ENCODE peak calls at places on chromosomes 13 and 19, in nine cellular contexts. I is neural progenitor cell, S is heart left ventricle, O is Peyer's patch, C is heart right ventricle, K is cardiac muscle cell, P is gastrocnemius medialis, A is stomach, R is ascending aorta. D is an unnamed sample. For H3K27me3, the result is how much of the 10 kb centered on the place peaks cover.

GRCh38 chr19:46726551-46726950 is 9.6 kb upstream of the PRKD2 start:
- DNase-seq in I (no peak), S (peak), O (no peak), C (no peak), K (no peak), P (no peak), A (no peak), R (no peak), D (no peak)

GRCh38 chr13:31947506-31947905 is 84.1 kb upstream of the FRY start:
- DNase-seq in I (no peak), S (no peak), O (no peak), C (no peak), K (no peak), P (no peak), A (no peak), R (no peak), D (no peak)

GRCh38 chr19:58227964-58228583 is 640 bp upstream of the ZNF544 start:
- DNase-seq in I (peak), S (no peak), O (no peak), C (no peak), K (no peak), P (no peak), A (no peak), R (no peak), D (no peak)

GRCh38 chr13:23845309-23845708 is 43.9 kb downstream of the MIPEP start:
- DNase-seq in I (no peak), S (no peak), O (no peak), C (no peak), K (no peak), P (no peak), A (no peak), R (no peak), D (no peak)

GRCh38 chr13:32720026-32720425 is 133.8 kb downstream of the PDS5B start:
- DNase-seq in I (no peak), S (no peak), O (no peak), C (no peak), K (peak), P (no peak), A (no peak), R (no peak), D (no peak)

GRCh38 chr19:16268676-16269319 is 55.8 kb upstream of the KLF2 start:
- DNase-seq in I (no peak), S (no peak), O (no peak), C (no peak), K (no peak), P (no peak), A (no peak), R (no peak), D (no peak)

GRCh38 chr13:41603917-41604316 is 146.6 kb downstream of the RGCC start:
- DNase-seq in I (no peak), S (no peak), O (no peak), C (no peak), K (peak), P (peak), A (no peak), R (no peak), D (peak)

GRCh38 chr19:9584073-9584833 is at the start of gene ZNF121:
- DNase-seq in I (peak), S (peak), O (peak), C (peak), K (peak), P (peak), A (peak), R (peak), D (peak)

GRCh38 chr19:23795462-23795861 is 36.8 kb upstream of the ZNF681 start:
- DNase-seq in I (no peak), S (no peak), O (no peak), C (no peak), K (no peak), P (no peak), A (no peak), R (no peak), D (no peak)

GRCh38 chr13:50116430-50116973 is 101.3 kb downstream of the KCNRG start:
- DNase-seq in I (no peak), S (no peak), O (no peak), C (no peak), K (no peak), P (no peak), A (no peak), R (no peak), D (no peak)

GRCh38 chr19:39363909-39364457 is 21.8 kb downstream of the SAMD4B start:
- DNase-seq in I (no peak), S (no peak), O (no peak), C (peak), K (peak), P (no peak), A (no peak), R (no peak), D (no peak)

GRCh38 chr19:17948967-17949930 is 16.4 kb downstream of the CCDC124 start:
- DNase-seq in I (peak), S (no peak), O (no peak), C (no peak), K (no peak), P (no peak), A (no peak), R (no peak), D (no peak)

GRCh38 chr19:55373993-55374757 is 2.5 kb upstream of the TMEM190 start:
- DNase-seq in I (peak), S (no peak), O (no peak), C (no peak), K (peak), P (no peak), A (no peak), R (no peak), D (no peak)

GRCh38 chr13:22505489-22505888 is 675.3 kb upstream of the SGCG start:
- DNase-seq in I (no peak), S (no peak), O (no peak), C (no peak), K (peak), P (no peak), A (no peak), R (no peak), D (no peak)

GRCh38 chr19:55632463-55632834 is 8.1 kb upstream of the ZNF784 start:
- DNase-seq in I (peak), S (peak), O (peak), C (peak), K (peak), P (peak), A (peak), R (peak), D (peak)

GRCh38 chr13:110869805-110870706 is 44.8 kb downstream of the ANKRD10 start:
- DNase-seq in I (peak), S (peak), O (peak), C (peak), K (peak), P (peak), A (peak), R (peak), D (peak)

GRCh38 chr19:27657271-27658051 is 1555.5 kb downstream of the UQCRFS1 start:
- DNase-seq in I (no peak), S (no peak), O (no peak), C (no peak), K (no peak), P (no peak), A (peak), R (no peak), D (no peak)

GRCh38 chr13:41054212-41054877 is 7.0 kb upstream of the WBP4 start:
- DNase-seq in I (peak), S (no peak), O (no peak), C (no peak), K (peak), P (no peak), A (no peak), R (no peak), D (peak)

GRCh38 chr19:31127132-31127967 is 221.9 kb downstream of the TSHZ3 start:
- DNase-seq in I (no peak), S (no peak), O (no peak), C (no peak), K (peak), P (no peak), A (no peak), R (no peak), D (peak)

GRCh38 chr19:41926861-41927809 is 1.1 kb downstream of the ERFL start:
- DNase-seq in I (no peak), S (no peak), O (no peak), C (no peak), K (no peak), P (no peak), A (no peak), R (no peak), D (no peak)

GRCh38 chr19:43651758-43652545 is 12.3 kb upstream of the CADM4 start:
- DNase-seq in I (peak), S (no peak), O (peak), C (peak), K (peak), P (peak), A (peak), R (no peak), D (peak)

GRCh38 chr19:15769586-15769985 is 17.9 kb upstream of the OR10H5 start:
- DNase-seq in I (no peak), S (no peak), O (no peak), C (no peak), K (no peak), P (no peak), A (no peak), R (no peak), D (no peak)

GRCh38 chr13:33181264-33181663 is 104.3 kb downstream of the STARD13 start:
- DNase-seq in I (no peak), S (no peak), O (no peak), C (no peak), K (no peak), P (no peak), A (no peak), R (no peak), D (no peak)

GRCh38 chr19:48174445-48175030 is 4.1 kb downstream of the ZSWIM9 start:
- DNase-seq in I (no peak), S (no peak), O (no peak), C (no peak), K (no peak), P (no peak), A (no peak), R (no peak), D (no peak)

GRCh38 chr13:75256922-75257321 is 225.0 kb downstream of the TBC1D4 start:
- DNase-seq in I (no peak), S (no peak), O (no peak), C (no peak), K (no peak), P (no peak), A (no peak), R (no peak), D (peak)

GRCh38 chr19:33339016-33339749 is 34.3 kb upstream of the CEBPG start:
- DNase-seq in I (no peak), S (no peak), O (no peak), C (no peak), K (no peak), P (no peak), A (no peak), R (no peak), D (peak)

GRCh38 chr19:48872182-48872883 is at the start of gene PPP1R15A:
- DNase-seq in I (peak), S (peak), O (peak), C (peak), K (peak), P (peak), A (peak), R (peak), D (peak)

GRCh38 chr13:95411641-95412040 is 110.4 kb upstream of the ABCC4 start:
- DNase-seq in I (no peak), S (no peak), O (no peak), C (no peak), K (peak), P (no peak), A (no peak), R (no peak), D (peak)

GRCh38 chr13:113916330-113916815 is 52.5 kb upstream of the GAS6 start:
- DNase-seq in I (no peak), S (no peak), O (peak), C (no peak), K (peak), P (no peak), A (no peak), R (no peak), D (peak)

GRCh38 chr13:113297370-113297871 is 382 bp downstream of the LAMP1 start:
- DNase-seq in I (no peak), S (no peak), O (peak), C (no peak), K (no peak), P (no peak), A (no peak), R (no peak), D (no peak)

GRCh38 chr19:54507824-54508223 is 5.2 kb downstream of the LAIR2 start:
- DNase-seq in I (no peak), S (no peak), O (no peak), C (no peak), K (no peak), P (no peak), A (no peak), R (no peak), D (no peak)

GRCh38 chr19:15452111-15453047 is 2.6 kb upstream of the WIZ start:
- DNase-seq in I (peak), S (peak), O (peak), C (peak), K (peak), P (peak), A (peak), R (peak), D (peak)

GRCh38 chr13:46354143-46355087 is 32.6 kb downstream of the RUBCNL start:
- DNase-seq in I (no peak), S (no peak), O (no peak), C (no peak), K (peak), P (no peak), A (no peak), R (no peak), D (peak)

DNA sequence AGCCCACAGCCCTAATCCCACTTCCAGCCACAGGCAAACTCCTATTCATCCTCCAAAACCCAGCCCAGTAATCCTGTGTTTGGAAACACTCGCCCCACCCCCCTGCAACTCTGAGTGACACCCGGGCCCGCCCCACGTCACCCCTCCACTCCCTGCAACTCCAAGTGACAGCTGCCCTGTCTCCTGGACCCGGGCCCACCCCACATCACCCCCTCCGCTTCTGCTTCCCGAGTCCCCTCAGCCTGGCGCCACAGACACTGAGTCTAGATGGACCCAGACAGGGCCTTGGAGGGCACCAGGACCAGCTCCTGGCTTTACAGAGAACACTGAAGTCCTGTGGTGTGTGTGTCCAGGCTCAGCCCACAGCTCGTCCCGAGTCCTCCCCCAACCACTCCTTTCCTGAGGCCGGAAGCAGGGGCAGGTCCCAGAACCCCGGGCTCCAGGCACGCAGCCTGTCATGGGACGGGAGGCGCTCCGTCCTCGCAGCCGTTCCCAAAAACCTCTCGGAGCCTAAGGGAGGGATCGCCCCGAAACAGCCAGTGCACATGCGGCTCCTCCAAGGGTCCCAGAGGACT is 7.7 kb downstream of the REXO1 start:
- DNase-seq in I (peak), S (no peak), O (no peak), C (peak), K (peak), P (no peak), A (no peak), R (no peak), D (no peak)
- H3K27me3 ChIP-seq in I (under half), S (under half), O (under half), C (under half), K (under half), P (under half), A (under half), R (under half), D (under half)

DNA sequence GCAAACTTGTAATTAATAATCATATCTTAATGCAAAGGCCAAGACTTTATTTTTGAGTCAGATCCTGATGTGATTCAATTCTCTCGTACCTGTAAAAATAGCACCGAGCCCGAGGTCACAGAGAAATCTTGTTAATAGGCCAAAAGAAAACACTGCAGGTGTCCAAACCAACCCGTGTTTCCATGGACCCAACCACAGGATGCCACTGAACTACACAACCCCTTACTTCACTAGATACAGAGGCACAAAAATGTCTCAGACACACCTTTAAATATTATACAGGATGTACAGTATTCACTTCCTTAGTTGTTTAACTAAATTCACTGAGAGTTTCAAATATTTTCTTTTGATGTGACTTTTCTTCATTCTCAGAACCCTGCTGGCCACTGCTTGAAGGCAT is 530.9 kb downstream of the MYO16 start:
- DNase-seq in I (no peak), S (no peak), O (no peak), C (no peak), K (no peak), P (no peak), A (no peak), R (no peak), D (peak)
- H3K27ac ChIP-seq in I (no peak), S (no peak), O (no peak), C (no peak), K (no peak), P (no peak), A (no peak), R (no peak), D (peak)

DNA sequence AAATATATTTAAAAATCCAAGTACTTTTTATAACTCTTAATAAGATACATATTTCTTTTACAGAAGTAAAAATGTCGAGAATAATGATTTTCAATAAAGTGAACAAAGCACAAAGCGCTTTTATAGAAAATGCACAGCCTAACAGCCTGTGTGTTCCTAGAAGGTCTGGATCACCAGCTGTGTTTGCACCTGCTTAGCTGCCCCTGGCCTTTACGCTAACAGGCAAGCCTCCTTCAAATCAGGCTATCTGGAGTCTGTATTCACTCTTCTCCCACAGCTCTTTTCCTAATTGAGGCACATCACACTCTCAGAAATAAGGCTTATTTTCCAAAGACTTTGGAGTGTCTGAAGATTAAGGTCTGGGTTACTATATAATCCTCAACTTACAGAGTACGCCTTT is 183.1 kb downstream of the LHFPL6 start:
- DNase-seq in I (peak), S (no peak), O (no peak), C (no peak), K (no peak), P (no peak), A (no peak), R (no peak), D (no peak)
- TF ChIP-seq CTCF in I (no peak), S (no peak), O (no peak), C (no peak), K (no peak), P (no peak), A (no peak), R (no peak), D (no peak)

GRCh38 chr19:4586245-4586644 is 26.8 kb upstream of the SEMA6B start:
- DNase-seq in I (no peak), S (no peak), O (no peak), C (no peak), K (no peak), P (no peak), A (no peak), R (no peak), D (no peak)
- H3K27me3 ChIP-seq in I (under half), S (under half), O (under half), C (under half), K (under half), P (under half), A (half or more), R (under half), D (under half)

DNA sequence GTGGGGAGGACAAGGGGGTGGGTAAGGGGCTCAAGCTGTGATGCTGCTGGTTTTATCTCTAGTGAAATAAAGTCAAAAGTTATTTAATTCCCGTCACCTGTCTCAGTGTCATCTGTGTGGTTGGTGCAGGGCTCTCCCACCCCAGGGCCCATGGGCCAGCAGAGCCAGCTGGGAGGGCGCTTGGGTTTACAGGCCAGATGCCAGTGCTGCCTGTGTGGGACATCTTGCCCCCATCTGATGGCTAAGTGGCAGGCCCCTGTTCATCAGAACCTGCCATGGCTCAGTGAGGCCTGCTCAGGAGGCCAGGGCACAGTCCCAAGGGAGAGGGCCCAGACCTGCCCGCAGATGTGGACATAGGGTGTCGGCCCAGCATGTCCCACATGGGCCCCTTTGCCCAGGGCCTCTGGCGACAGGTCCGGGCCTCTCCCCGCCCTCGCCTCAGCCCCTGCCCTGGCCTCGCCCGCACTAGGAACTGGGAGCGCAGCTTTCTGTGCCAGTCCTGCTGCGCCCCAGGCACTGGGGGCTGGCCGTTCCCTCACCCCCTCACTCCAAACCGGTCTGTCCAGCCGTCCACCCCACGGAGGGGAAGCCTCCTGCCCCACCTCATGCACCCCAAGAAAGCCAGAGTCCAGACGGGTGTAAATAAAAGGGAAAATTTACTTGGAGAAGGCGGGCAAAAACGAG is 5.3 kb downstream of the ZNF296 start:
- DNase-seq in I (no peak), S (peak), O (no peak), C (no peak), K (no peak), P (no peak), A (peak), R (no peak), D (no peak)
- H3K27ac ChIP-seq in I (no peak), S (no peak), O (no peak), C (no peak), K (no peak), P (no peak), A (peak), R (no peak), D (no peak)

D was measured in foreskin keratinocyte.